ENCODE peak calls at places on chromosome 12, in five cellular contexts. One of them, this sample, is unnamed.

GRCh38 chr12:111055181-111055880 is 135.0 kb upstream of the MYL2 start:
- DNase-seq in HCT116: no peak
- DNase-seq in HepG2: no peak
- DNase-seq in GM12878: no peak
- DNase-seq in K562: no peak
- DNase-seq in this sample: no peak

GRCh38 chr12:1575287-1575798 is 19.0 kb downstream of the FBXL14 start:
- DNase-seq in HCT116: no peak
- DNase-seq in HepG2: no peak
- DNase-seq in GM12878: no peak
- DNase-seq in K562: no peak
- DNase-seq in this sample: peak

GRCh38 chr12:89756100-89756637 is 47.5 kb upstream of the ATP2B1 start:
- DNase-seq in HCT116: no peak
- DNase-seq in HepG2: no peak
- DNase-seq in GM12878: no peak
- DNase-seq in K562: no peak
- DNase-seq in this sample: no peak

GRCh38 chr12:15584366-15585041 is 204.7 kb downstream of the EPS8 start:
- DNase-seq in HCT116: peak
- DNase-seq in HepG2: peak
- DNase-seq in GM12878: no peak
- DNase-seq in K562: no peak
- DNase-seq in this sample: peak

GRCh38 chr12:95763809-95764253 is 26.7 kb downstream of the NTN4 start:
- DNase-seq in HCT116: peak
- DNase-seq in HepG2: peak
- DNase-seq in GM12878: no peak
- DNase-seq in K562: no peak
- DNase-seq in this sample: no peak

GRCh38 chr12:9925746-9926393 is 6.3 kb downstream of the CLEC2A start:
- DNase-seq in HCT116: peak
- DNase-seq in HepG2: peak
- DNase-seq in GM12878: no peak
- DNase-seq in K562: peak
- DNase-seq in this sample: peak

GRCh38 chr12:6962285-6963015 is 8.0 kb downstream of the PHB2 start:
- DNase-seq in HCT116: no peak
- DNase-seq in HepG2: no peak
- DNase-seq in GM12878: no peak
- DNase-seq in K562: no peak
- DNase-seq in this sample: peak

GRCh38 chr12:65675141-65675621 is 149.1 kb upstream of the HMGA2 start:
- DNase-seq in HCT116: no peak
- DNase-seq in HepG2: no peak
- DNase-seq in GM12878: no peak
- DNase-seq in K562: no peak
- DNase-seq in this sample: no peak

GRCh38 chr12:87685696-87686095 is 343.5 kb downstream of the C12orf50 start:
- DNase-seq in HCT116: no peak
- DNase-seq in HepG2: no peak
- DNase-seq in GM12878: no peak
- DNase-seq in K562: no peak
- DNase-seq in this sample: no peak

GRCh38 chr12:93098077-93098476 is 169.0 kb upstream of the EEA1 start:
- DNase-seq in HCT116: peak
- DNase-seq in HepG2: no peak
- DNase-seq in GM12878: peak
- DNase-seq in K562: peak
- DNase-seq in this sample: no peak

GRCh38 chr12:65720739-65721138 is 103.5 kb upstream of the HMGA2 start:
- DNase-seq in HCT116: no peak
- DNase-seq in HepG2: no peak
- DNase-seq in GM12878: no peak
- DNase-seq in K562: no peak
- DNase-seq in this sample: no peak

GRCh38 chr12:86735851-86736250 is 479.7 kb upstream of the MGAT4C start:
- DNase-seq in HCT116: no peak
- DNase-seq in HepG2: no peak
- DNase-seq in GM12878: no peak
- DNase-seq in K562: no peak
- DNase-seq in this sample: no peak

GRCh38 chr12:114666746-114667668 is 17.0 kb downstream of the TBX3 start:
- DNase-seq in HCT116: no peak
- DNase-seq in HepG2: peak
- DNase-seq in GM12878: no peak
- DNase-seq in K562: no peak
- DNase-seq in this sample: no peak

GRCh38 chr12:66393890-66394289 is 91.6 kb downstream of the HELB start:
- DNase-seq in HCT116: no peak
- DNase-seq in HepG2: no peak
- DNase-seq in GM12878: no peak
- DNase-seq in K562: no peak
- DNase-seq in this sample: no peak

GRCh38 chr12:113186033-113186365 is 478 bp downstream of the RITA1 start:
- DNase-seq in HCT116: no peak
- DNase-seq in HepG2: peak
- DNase-seq in GM12878: no peak
- DNase-seq in K562: no peak
- DNase-seq in this sample: no peak

GRCh38 chr12:71567562-71567961 is 96.1 kb downstream of the ZFC3H1 start:
- DNase-seq in HCT116: no peak
- DNase-seq in HepG2: no peak
- DNase-seq in GM12878: no peak
- DNase-seq in K562: peak
- DNase-seq in this sample: no peak

GRCh38 chr12:22684124-22684523 is 59.2 kb downstream of the ETNK1 start:
- DNase-seq in HCT116: no peak
- DNase-seq in HepG2: no peak
- DNase-seq in GM12878: no peak
- DNase-seq in K562: no peak
- DNase-seq in this sample: no peak

GRCh38 chr12:57377103-57377840 is 53.6 kb downstream of the R3HDM2 start:
- DNase-seq in HCT116: no peak
- DNase-seq in HepG2: no peak
- DNase-seq in GM12878: no peak
- DNase-seq in K562: peak
- DNase-seq in this sample: no peak

GRCh38 chr12:95848575-95849388 is 10.0 kb upstream of the SNRPF start:
- DNase-seq in HCT116: no peak
- DNase-seq in HepG2: peak
- DNase-seq in GM12878: no peak
- DNase-seq in K562: no peak
- DNase-seq in this sample: peak

GRCh38 chr12:64687816-64688599 is 71.2 kb downstream of the GNS start:
- DNase-seq in HCT116: no peak
- DNase-seq in HepG2: peak
- DNase-seq in GM12878: no peak
- DNase-seq in K562: no peak
- DNase-seq in this sample: peak

GRCh38 chr12:65822732-65823480 is 1.4 kb upstream of the HMGA2 start:
- DNase-seq in HCT116: peak
- DNase-seq in HepG2: peak
- DNase-seq in GM12878: no peak
- DNase-seq in K562: no peak
- DNase-seq in this sample: peak

GRCh38 chr12:75721231-75721641 is 209.8 kb upstream of the KRR1 start:
- DNase-seq in HCT116: no peak
- DNase-seq in HepG2: no peak
- DNase-seq in GM12878: no peak
- DNase-seq in K562: no peak
- DNase-seq in this sample: no peak

GRCh38 chr12:108379761-108380160 is 40.6 kb upstream of the CMKLR1 start:
- DNase-seq in HCT116: no peak
- DNase-seq in HepG2: no peak
- DNase-seq in GM12878: no peak
- DNase-seq in K562: no peak
- DNase-seq in this sample: no peak

DNA sequence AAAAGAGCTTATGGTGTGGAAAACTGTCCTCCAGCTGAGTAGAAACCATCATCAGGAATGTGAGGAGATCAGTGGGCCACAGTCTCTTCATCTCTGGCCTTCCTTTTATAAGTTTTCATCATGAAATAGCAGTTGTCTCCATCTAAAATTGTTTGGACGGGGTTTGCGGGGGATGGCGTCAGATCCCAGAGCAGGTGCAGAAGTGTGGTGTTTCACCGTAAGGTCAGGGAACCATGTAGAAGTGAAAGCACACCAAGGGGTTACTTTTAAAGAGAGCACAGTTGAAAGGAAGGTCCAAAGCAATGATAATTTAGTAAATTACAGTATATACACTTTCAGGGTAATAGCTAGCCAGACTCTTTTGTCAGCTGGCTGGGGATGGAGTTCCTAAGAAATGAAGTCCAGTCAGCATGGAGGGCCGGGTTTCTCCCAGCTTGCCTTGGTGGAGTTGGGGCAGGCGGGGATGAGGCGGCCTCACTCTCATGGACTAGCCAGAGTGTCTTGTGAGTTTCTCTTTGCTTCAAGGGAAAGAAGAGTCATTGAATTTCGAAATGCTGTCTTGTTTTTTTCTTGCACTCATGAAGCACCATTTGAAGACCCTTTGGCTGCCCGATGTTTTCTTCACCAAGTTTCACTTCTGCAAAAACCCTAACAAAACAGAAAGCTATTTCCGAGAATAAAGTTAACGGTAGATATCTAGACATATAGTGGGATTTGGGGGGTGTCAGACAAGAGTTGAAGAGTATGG is 100.6 kb downstream of the ETV6 start:
- DNase-seq in HCT116: no peak
- DNase-seq in HepG2: no peak
- DNase-seq in GM12878: peak
- DNase-seq in K562: no peak
- DNase-seq in this sample: no peak
- TF ChIP-seq ZBTB33 in HCT116: no peak
- TF ChIP-seq ZBTB33 in HepG2: no peak
- TF ChIP-seq ZBTB33 in GM12878: no peak
- TF ChIP-seq ZBTB33 in K562: no peak
- TF ChIP-seq ZBTB33 in this sample: no peak

GRCh38 chr12:52630104-52630500 is 11.7 kb upstream of the KRT73 start:
- DNase-seq in HCT116: no peak
- DNase-seq in HepG2: no peak
- DNase-seq in GM12878: no peak
- DNase-seq in K562: no peak
- DNase-seq in this sample: no peak

GRCh38 chr12:52629251-52630103 is 11.1 kb upstream of the KRT73 start:
- DNase-seq in HCT116: no peak
- DNase-seq in HepG2: no peak
- DNase-seq in GM12878: no peak
- DNase-seq in K562: no peak
- DNase-seq in this sample: no peak

GRCh38 chr12:52628111-52628507 is 9.8 kb upstream of the KRT73 start:
- DNase-seq in HCT116: no peak
- DNase-seq in HepG2: no peak
- DNase-seq in GM12878: no peak
- DNase-seq in K562: no peak
- DNase-seq in this sample: no peak

GRCh38 chr12:52628841-52629240 is 10.5 kb upstream of the KRT73 start:
- DNase-seq in HCT116: no peak
- DNase-seq in HepG2: no peak
- DNase-seq in GM12878: no peak
- DNase-seq in K562: no peak
- DNase-seq in this sample: no peak

DNA sequence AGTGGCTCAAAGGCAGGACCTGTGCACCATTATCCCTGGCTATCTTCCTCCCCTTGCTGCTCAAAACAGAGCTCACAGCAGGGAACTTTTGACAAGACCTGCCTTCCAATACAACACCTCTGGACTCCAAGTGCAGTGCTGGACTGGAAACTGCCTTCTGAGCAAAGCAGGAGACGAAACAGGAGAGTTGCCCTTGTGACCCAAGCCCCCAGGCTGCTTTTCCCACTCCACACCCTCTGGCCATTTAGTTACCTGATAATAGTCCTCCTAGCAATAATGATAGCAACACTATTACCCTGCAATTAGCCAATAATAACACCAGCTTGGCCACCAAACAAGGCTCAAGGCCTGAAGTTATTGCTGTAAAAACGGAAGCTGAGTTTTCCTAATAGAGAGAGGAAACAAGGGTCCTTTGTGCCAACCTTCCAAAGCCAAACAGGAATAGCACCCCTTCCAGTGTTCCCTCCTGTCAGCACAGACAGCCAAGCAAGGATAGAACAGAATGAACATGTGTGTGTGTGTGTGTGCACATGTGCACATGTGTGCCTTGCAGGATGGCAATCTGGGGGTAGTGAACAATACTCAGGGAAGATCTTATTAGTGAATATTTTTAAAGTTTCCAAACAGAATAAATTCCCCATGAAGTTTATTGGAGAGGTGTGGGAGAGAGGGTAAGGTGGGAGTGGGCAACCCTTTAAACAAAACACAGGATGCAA is 9.2 kb upstream of the KRT73 start:
- DNase-seq in HCT116: no peak
- DNase-seq in HepG2: no peak
- DNase-seq in GM12878: no peak
- DNase-seq in K562: no peak
- DNase-seq in this sample: no peak
- TF ChIP-seq ZBTB33 in HCT116: no peak
- TF ChIP-seq ZBTB33 in HepG2: no peak
- TF ChIP-seq ZBTB33 in GM12878: no peak
- TF ChIP-seq ZBTB33 in K562: no peak
- TF ChIP-seq ZBTB33 in this sample: no peak

GRCh38 chr12:33012226-33012625 is 115.6 kb upstream of the PKP2 start:
- DNase-seq in HCT116: no peak
- DNase-seq in HepG2: no peak
- DNase-seq in GM12878: no peak
- DNase-seq in K562: no peak
- DNase-seq in this sample: no peak
- TF ChIP-seq ZBTB33 in HCT116: no peak
- TF ChIP-seq ZBTB33 in HepG2: no peak
- TF ChIP-seq ZBTB33 in GM12878: no peak
- TF ChIP-seq ZBTB33 in K562: no peak
- TF ChIP-seq ZBTB33 in this sample: no peak

GRCh38 chr12:120090211-120090610 is 26.3 kb downstream of the RAB35 start:
- DNase-seq in HCT116: no peak
- DNase-seq in HepG2: no peak
- DNase-seq in GM12878: no peak
- DNase-seq in K562: no peak
- DNase-seq in this sample: no peak
- TF ChIP-seq ZBTB33 in HCT116: no peak
- TF ChIP-seq ZBTB33 in HepG2: no peak
- TF ChIP-seq ZBTB33 in GM12878: no peak
- TF ChIP-seq ZBTB33 in K562: no peak
- TF ChIP-seq ZBTB33 in this sample: no peak

GRCh38 chr12:50922820-50923219 is 29.5 kb upstream of the HIGD1C start:
- DNase-seq in HCT116: no peak
- DNase-seq in HepG2: no peak
- DNase-seq in GM12878: no peak
- DNase-seq in K562: no peak
- DNase-seq in this sample: peak
- TF ChIP-seq ZBTB33 in HCT116: no peak
- TF ChIP-seq ZBTB33 in HepG2: no peak
- TF ChIP-seq ZBTB33 in GM12878: no peak
- TF ChIP-seq ZBTB33 in K562: no peak
- TF ChIP-seq ZBTB33 in this sample: no peak

GRCh38 chr12:54215990-54216579 is 27.3 kb upstream of the SMUG1 start:
- DNase-seq in HCT116: no peak
- DNase-seq in HepG2: no peak
- DNase-seq in GM12878: no peak
- DNase-seq in K562: peak
- DNase-seq in this sample: no peak
- TF ChIP-seq ZBTB33 in HCT116: no peak
- TF ChIP-seq ZBTB33 in HepG2: no peak
- TF ChIP-seq ZBTB33 in GM12878: no peak
- TF ChIP-seq ZBTB33 in K562: peak
- TF ChIP-seq ZBTB33 in this sample: no peak

GRCh38 chr12:82757611-82758010 is 70.9 kb downstream of the TMTC2 start:
- DNase-seq in HCT116: no peak
- DNase-seq in HepG2: no peak
- DNase-seq in GM12878: no peak
- DNase-seq in K562: no peak
- DNase-seq in this sample: no peak
- TF ChIP-seq ZBTB33 in HCT116: no peak
- TF ChIP-seq ZBTB33 in HepG2: no peak
- TF ChIP-seq ZBTB33 in GM12878: no peak
- TF ChIP-seq ZBTB33 in K562: no peak
- TF ChIP-seq ZBTB33 in this sample: no peak

This sample was measured in SK-N-SH.